ENCODE peak calls at places on chromosomes 5 and 9, in nine cellular contexts. One of them, this sample, is unnamed.

GRCh38 chr5:149320791-149321330 is 24.4 kb upstream of the GRPEL2 start:
- DNase-seq in SJCRH30: peak; percentile 95
- DNase-seq in GM13977: no peak
- DNase-seq in naive B cell: no peak
- DNase-seq in activated naive CD4-positive, alpha-beta T cell treated with anti-CD3 and anti-CD28 coated beads, Interleukin-2, amount 50 U/mL, for 72 hours: no peak
- DNase-seq in CD4-positive, CD25-positive, alpha-beta regulatory T cell: no peak
- DNase-seq in ovary: peak; percentile 82
- DNase-seq in body of pancreas: peak; percentile 94
- DNase-seq in fibroblast of pulmonary artery: peak; percentile 97
- DNase-seq in this sample: no peak

GRCh38 chr9:135580664-135581380 is 19.3 kb downstream of the PAEP start:
- DNase-seq in SJCRH30: no peak
- DNase-seq in GM13977: no peak
- DNase-seq in naive B cell: no peak
- DNase-seq in activated naive CD4-positive, alpha-beta T cell treated with anti-CD3 and anti-CD28 coated beads, Interleukin-2, amount 50 U/mL, for 72 hours: no peak
- DNase-seq in CD4-positive, CD25-positive, alpha-beta regulatory T cell: no peak
- DNase-seq in ovary: no peak
- DNase-seq in body of pancreas: no peak
- DNase-seq in fibroblast of pulmonary artery: no peak
- DNase-seq in this sample: no peak

GRCh38 chr5:110880413-110880812 is 141.6 kb downstream of the SLC25A46 start:
- DNase-seq in SJCRH30: no peak
- DNase-seq in GM13977: no peak
- DNase-seq in naive B cell: no peak
- DNase-seq in activated naive CD4-positive, alpha-beta T cell treated with anti-CD3 and anti-CD28 coated beads, Interleukin-2, amount 50 U/mL, for 72 hours: no peak
- DNase-seq in CD4-positive, CD25-positive, alpha-beta regulatory T cell: no peak
- DNase-seq in ovary: no peak
- DNase-seq in body of pancreas: peak; percentile 20
- DNase-seq in fibroblast of pulmonary artery: peak; percentile 98
- DNase-seq in this sample: no peak

GRCh38 chr5:60843693-60844428 is at the start of gene ELOVL7:
- DNase-seq in SJCRH30: peak; percentile 64
- DNase-seq in GM13977: peak; percentile 85
- DNase-seq in naive B cell: peak; percentile 23
- DNase-seq in activated naive CD4-positive, alpha-beta T cell treated with anti-CD3 and anti-CD28 coated beads, Interleukin-2, amount 50 U/mL, for 72 hours: peak; percentile 68
- DNase-seq in CD4-positive, CD25-positive, alpha-beta regulatory T cell: peak; percentile 10
- DNase-seq in ovary: no peak
- DNase-seq in body of pancreas: peak; percentile 90
- DNase-seq in fibroblast of pulmonary artery: peak; percentile 7
- DNase-seq in this sample: peak; percentile 89

GRCh38 chr5:77066191-77066590 is 20.9 kb downstream of the ZBED3 start:
- DNase-seq in SJCRH30: no peak
- DNase-seq in GM13977: no peak
- DNase-seq in naive B cell: no peak
- DNase-seq in activated naive CD4-positive, alpha-beta T cell treated with anti-CD3 and anti-CD28 coated beads, Interleukin-2, amount 50 U/mL, for 72 hours: no peak
- DNase-seq in CD4-positive, CD25-positive, alpha-beta regulatory T cell: no peak
- DNase-seq in ovary: no peak
- DNase-seq in body of pancreas: no peak
- DNase-seq in fibroblast of pulmonary artery: no peak
- DNase-seq in this sample: no peak

GRCh38 chr5:176728810-176729209 is 81.5 kb downstream of the TSPAN17 start:
- DNase-seq in SJCRH30: no peak
- DNase-seq in GM13977: no peak
- DNase-seq in naive B cell: no peak
- DNase-seq in activated naive CD4-positive, alpha-beta T cell treated with anti-CD3 and anti-CD28 coated beads, Interleukin-2, amount 50 U/mL, for 72 hours: no peak
- DNase-seq in CD4-positive, CD25-positive, alpha-beta regulatory T cell: no peak
- DNase-seq in ovary: no peak
- DNase-seq in body of pancreas: no peak
- DNase-seq in fibroblast of pulmonary artery: no peak
- DNase-seq in this sample: no peak

GRCh38 chr9:134514503-134514902 is 127.1 kb upstream of the COL5A1 start:
- DNase-seq in SJCRH30: no peak
- DNase-seq in GM13977: no peak
- DNase-seq in naive B cell: no peak
- DNase-seq in activated naive CD4-positive, alpha-beta T cell treated with anti-CD3 and anti-CD28 coated beads, Interleukin-2, amount 50 U/mL, for 72 hours: no peak
- DNase-seq in CD4-positive, CD25-positive, alpha-beta regulatory T cell: no peak
- DNase-seq in ovary: no peak
- DNase-seq in body of pancreas: no peak
- DNase-seq in fibroblast of pulmonary artery: no peak
- DNase-seq in this sample: no peak

GRCh38 chr5:73682176-73682575 is 56.2 kb downstream of the ARHGEF28 start:
- DNase-seq in SJCRH30: no peak
- DNase-seq in GM13977: no peak
- DNase-seq in naive B cell: no peak
- DNase-seq in activated naive CD4-positive, alpha-beta T cell treated with anti-CD3 and anti-CD28 coated beads, Interleukin-2, amount 50 U/mL, for 72 hours: no peak
- DNase-seq in CD4-positive, CD25-positive, alpha-beta regulatory T cell: no peak
- DNase-seq in ovary: no peak
- DNase-seq in body of pancreas: no peak
- DNase-seq in fibroblast of pulmonary artery: no peak
- DNase-seq in this sample: no peak

GRCh38 chr5:35852084-35852734 is 4.5 kb upstream of the IL7R start:
- DNase-seq in SJCRH30: no peak
- DNase-seq in GM13977: no peak
- DNase-seq in naive B cell: peak; percentile 44
- DNase-seq in activated naive CD4-positive, alpha-beta T cell treated with anti-CD3 and anti-CD28 coated beads, Interleukin-2, amount 50 U/mL, for 72 hours: peak; percentile 49
- DNase-seq in CD4-positive, CD25-positive, alpha-beta regulatory T cell: peak; percentile 28
- DNase-seq in ovary: no peak
- DNase-seq in body of pancreas: no peak
- DNase-seq in fibroblast of pulmonary artery: no peak
- DNase-seq in this sample: peak; percentile 30